ENCODE peak calls at places on chromosomes 13 and 19, in ten cellular contexts. Q, D, X, H, O, C, M, A, E and W are unnamed samples.

GRCh38 chr13:98998831-98999634 is 21.2 kb upstream of the DOCK9 start:
- DNase-seq in O (no peak), D (no peak), C (no peak), H (peak; percentile 27), E (no peak), Q (peak; percentile 35), A (no peak), M (no peak), X (peak; percentile 29), W (no peak)

GRCh38 chr13:91381371-91381770 is 17.1 kb upstream of the GPC5 start:
- DNase-seq in O (no peak), H (peak; percentile 41), X (no peak), C (no peak), A (no peak), Q (no peak), E (no peak), M (no peak), D (no peak), W (no peak)

GRCh38 chr13:111665691-111666095 is 345.3 kb downstream of the TEX29 start:
- DNase-seq in E (no peak), A (no peak), O (no peak), Q (no peak), C (no peak), D (no peak), X (no peak), H (no peak), M (no peak), W (no peak)

GRCh38 chr13:29472317-29472961 is 123.0 kb downstream of the SLC7A1 start:
- DNase-seq in H (peak; percentile 76), M (peak; percentile 64), X (peak; percentile 32), A (peak; percentile 50), C (peak; percentile 69), D (peak; percentile 67), Q (peak; percentile 61), O (peak; percentile 34), E (peak; percentile 53), W (peak; percentile 78)

GRCh38 chr13:30743319-30744055 is 8.1 kb downstream of the ALOX5AP start:
- DNase-seq in X (no peak), C (no peak), Q (peak; percentile 97), E (no peak), O (no peak), A (no peak), M (peak; percentile 20), H (peak; percentile 98), D (no peak), W (no peak)

GRCh38 chr19:38078302-38078930 is 145.6 kb downstream of the DPF1 start:
- DNase-seq in H (no peak), C (no peak), A (no peak), O (no peak), D (no peak), M (no peak), E (peak; percentile 37), X (no peak), Q (no peak), W (no peak)

GRCh38 chr13:63403726-63404125 is 1988.1 kb upstream of the PCDH20 start:
- DNase-seq in X (no peak), E (peak; percentile 42), D (no peak), H (peak; percentile 6), O (no peak), C (no peak), A (no peak), M (no peak), Q (no peak), W (no peak)

GRCh38 chr13:112684444-112684843 is 5.4 kb upstream of the ATP11A start:
- DNase-seq in Q (no peak), X (no peak), A (no peak), M (no peak), C (no peak), E (no peak), H (no peak), D (no peak), O (no peak), W (no peak)

GRCh38 chr13:68099616-68100015 is 869.5 kb upstream of the PCDH9 start:
- DNase-seq in X (no peak), E (no peak), Q (no peak), H (peak; percentile 33), M (no peak), O (no peak), D (no peak), A (no peak), C (no peak), W (no peak)

GRCh38 chr19:57559008-57559403 is 657 bp downstream of the ZNF550 start:
- DNase-seq in A (peak; percentile 25), O (no peak), E (peak; percentile 34), H (peak; percentile 17), C (no peak), X (peak; percentile 21), M (peak; percentile 45), Q (no peak), D (peak; percentile 38), W (peak; percentile 16)

GRCh38 chr13:112690242-112690943 is 555 bp downstream of the ATP11A start:
- DNase-seq in X (peak; percentile 22), C (peak; percentile 41), D (peak; percentile 67), O (peak; percentile 48), M (no peak), A (no peak), H (peak; percentile 35), Q (no peak), E (peak; percentile 57), W (peak; percentile 38)

GRCh38 chr13:37338721-37339120 is 233.3 kb upstream of the CSNK1A1L start:
- DNase-seq in H (peak; percentile 12), O (no peak), X (no peak), Q (no peak), C (no peak), M (no peak), A (no peak), E (no peak), D (no peak), W (no peak)

DNA sequence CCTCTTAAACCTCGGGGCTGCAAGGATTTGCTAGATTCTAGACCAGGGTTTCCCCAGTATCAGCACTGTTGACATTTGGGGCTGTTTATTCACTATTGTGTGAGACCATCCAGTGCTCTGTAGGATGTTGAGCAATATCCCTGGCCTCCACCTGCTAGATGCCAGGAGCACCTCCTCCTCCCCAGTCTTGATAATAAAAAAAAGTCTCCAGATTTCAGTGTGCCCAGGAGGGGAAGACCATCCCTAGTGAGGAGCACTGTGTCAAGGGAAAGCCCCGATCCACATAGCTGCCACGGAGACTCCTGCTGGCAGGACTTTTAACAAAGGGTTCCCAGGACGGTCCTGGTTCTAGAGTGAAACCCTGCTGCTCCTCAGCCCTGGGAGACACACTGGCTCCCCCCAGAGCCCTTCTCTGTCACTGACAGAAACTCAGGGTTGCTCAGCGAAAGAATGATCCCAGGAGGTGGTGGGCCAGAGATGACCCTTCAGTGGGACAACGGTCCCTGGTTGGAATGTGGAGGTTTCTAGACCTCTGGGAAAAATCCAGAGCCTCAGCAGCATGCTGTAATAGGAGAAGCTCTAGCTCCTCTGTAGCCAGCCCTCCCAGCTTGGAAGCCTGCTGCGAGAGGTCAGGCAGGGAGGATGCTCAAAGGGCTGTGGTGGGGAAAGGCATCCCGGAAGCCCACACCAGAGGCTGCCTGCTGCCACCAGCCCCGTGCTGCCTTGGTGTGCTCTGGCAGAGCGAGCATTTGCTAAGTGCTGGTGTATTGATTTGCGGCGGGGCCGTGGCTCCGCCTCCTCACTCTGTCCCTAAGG is 20.3 kb downstream of the LYL1 start:
- DNase-seq in C (no peak), M (peak; percentile 74), A (peak; percentile 41), E (no peak), X (no peak), Q (no peak), O (no peak), D (no peak), H (peak; percentile 58), W (peak; percentile 57)
- TF ChIP-seq CTCF in C (peak; percentile 34), M (no peak), A (peak; percentile 78), E (no peak), X (no peak), Q (peak; percentile 49), O (no peak), D (peak; percentile 4), H (peak; percentile 44), W (no peak)

GRCh38 chr13:59771272-59771671 is 392.5 kb downstream of the DIAPH3 start:
- DNase-seq in O (no peak), X (no peak), Q (peak; percentile 35), E (no peak), D (no peak), M (no peak), H (peak; percentile 47), A (no peak), C (no peak), W (no peak)
- TF ChIP-seq CTCF in O (no peak), X (no peak), Q (peak; percentile 85), E (peak; percentile 31), D (peak; percentile 41), M (no peak), H (peak; percentile 79), A (peak; percentile 48), C (peak; percentile 64), W (peak; percentile 36)

GRCh38 chr19:5480427-5480836 is 25.2 kb downstream of the ZNRF4 start:
- DNase-seq in D (peak; percentile 67), E (no peak), H (peak; percentile 29), M (peak; percentile 26), X (peak; percentile 39), O (no peak), A (peak; percentile 63), Q (no peak), C (peak; percentile 59), W (peak; percentile 39)
- TF ChIP-seq CTCF in D (peak; percentile 55), E (peak; percentile 12), H (peak; percentile 48), M (no peak), X (peak; percentile 37), O (no peak), A (peak; percentile 63), Q (peak; percentile 76), C (peak; percentile 68), W (peak; percentile 56)

GRCh38 chr13:101179021-101179420 is 237.3 kb downstream of the NALCN start:
- DNase-seq in H (no peak), X (no peak), E (no peak), O (no peak), A (no peak), D (no peak), C (no peak), Q (no peak), M (no peak), W (no peak)

GRCh38 chr13:101178394-101178793 is 237.9 kb downstream of the NALCN start:
- DNase-seq in Q (no peak), D (no peak), C (no peak), X (no peak), M (no peak), A (no peak), H (no peak), O (no peak), E (no peak), W (no peak)

DNA sequence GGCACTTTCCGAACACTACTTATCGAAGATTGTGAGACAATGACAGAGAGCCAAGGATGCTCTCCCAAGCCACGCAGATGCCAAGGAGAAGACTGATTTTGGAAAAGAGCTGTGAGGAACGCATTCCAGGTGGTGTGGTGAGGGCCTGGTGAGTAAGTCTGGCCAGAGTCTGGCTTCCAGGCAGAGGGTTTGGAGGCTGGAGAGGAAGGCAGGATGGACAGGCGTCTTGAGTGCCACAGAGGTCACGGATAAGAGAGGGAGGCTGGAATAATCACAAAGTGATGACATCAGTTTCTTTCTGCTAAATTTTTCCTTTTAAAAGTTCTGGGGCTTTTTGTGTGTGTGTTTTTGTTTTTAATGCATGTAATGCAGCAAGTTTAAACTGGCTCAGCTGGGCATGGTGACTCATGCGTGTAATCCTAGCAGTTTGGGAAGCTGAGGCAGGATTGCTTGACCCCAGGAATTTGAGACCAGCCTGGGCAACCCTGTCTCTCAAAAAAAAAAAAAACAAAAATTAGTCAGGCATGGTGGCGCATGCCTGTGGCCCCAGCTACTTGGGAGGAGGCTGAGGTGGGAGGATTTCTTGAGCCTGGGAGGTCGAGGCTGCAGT is 235.1 kb downstream of the NALCN start:
- DNase-seq in M (no peak), O (no peak), D (no peak), X (no peak), H (no peak), Q (no peak), A (no peak), E (no peak), C (no peak), W (no peak)
- TF ChIP-seq CTCF in M (no peak), O (no peak), D (no peak), X (no peak), H (no peak), Q (no peak), A (no peak), E (no peak), C (no peak), W (no peak)

GRCh38 chr19:49890349-49891311 is 6.1 kb downstream of the IL4I1 start:
- DNase-seq in C (peak; percentile 46), H (no peak), M (no peak), A (peak; percentile 94), D (peak; percentile 87), X (peak; percentile 67), E (peak; percentile 33), Q (no peak), O (peak; percentile 50), W (no peak)
- TF ChIP-seq CTCF in C (peak; percentile 8), H (no peak), M (no peak), A (no peak), D (no peak), X (peak; percentile 65), E (no peak), Q (peak; percentile 10), O (no peak), W (peak; percentile 27)